ENCODE peak calls at places on chromosomes 12 and 14, in four cellular contexts. T is WTC11, G is K562, O is HepG2. V is an unnamed sample.

GRCh38 chr12:114746297-114747074 is 62.5 kb upstream of the TBX3 start:
- DNase-seq in G (no peak), O (no peak), T (no peak), V (no peak)

GRCh38 chr12:87827638-87828264 is 201.4 kb downstream of the C12orf50 start:
- DNase-seq in O (no peak), T (no peak), G (no peak), V (no peak)

GRCh38 chr12:97142737-97143450 is 235.8 kb downstream of the NEDD1 start:
- DNase-seq in T (no peak), O (no peak), G (no peak), V (no peak)

GRCh38 chr12:117857632-117858274 is 111.0 kb downstream of the KSR2 start:
- DNase-seq in G (peak; percentile 76), T (peak; percentile 83), O (peak; percentile 35), V (peak; percentile 69)

GRCh38 chr12:62711626-62712305 is 223.2 kb downstream of the PPM1H start:
- DNase-seq in G (no peak), O (no peak), T (no peak), V (no peak)

GRCh38 chr12:2739832-2740641 is 54.7 kb upstream of the FKBP4 start:
- DNase-seq in T (no peak), O (peak; percentile 32), G (no peak), V (no peak)

GRCh38 chr12:24600996-24601395 is 347.9 kb downstream of the BCAT1 start:
- DNase-seq in G (no peak), T (no peak), O (no peak), V (no peak)

GRCh38 chr14:92528486-92529100 is 15.0 kb downstream of the RIN3 start:
- DNase-seq in G (no peak), T (no peak), O (no peak), V (no peak)

GRCh38 chr12:84596276-84596675 is 316.3 kb downstream of the SLC6A15 start:
- DNase-seq in G (no peak), T (no peak), O (no peak), V (no peak)

GRCh38 chr12:118360785-118361404 is 11.8 kb downstream of the TAOK3 start:
- DNase-seq in T (no peak), O (no peak), G (peak; percentile 23), V (no peak)

GRCh38 chr12:82383930-82384513 is 25.7 kb downstream of the METTL25 start:
- DNase-seq in T (no peak), O (no peak), G (no peak), V (peak; percentile 12)

GRCh38 chr14:67999290-67999689 is 179.7 kb downstream of the RAD51B start:
- DNase-seq in G (no peak), O (no peak), T (no peak), V (no peak)

GRCh38 chr14:96554315-96554910 is 52.2 kb downstream of the PAPOLA start:
- DNase-seq in O (no peak), T (no peak), G (no peak), V (no peak)

GRCh38 chr12:52037248-52037861 is 13.9 kb upstream of the NR4A1 start:
- DNase-seq in G (peak; percentile 58), O (no peak), T (peak; percentile 74), V (peak; percentile 52)

GRCh38 chr12:108547633-108548172 is 13.3 kb downstream of the SART3 start:
- DNase-seq in T (no peak), G (no peak), O (no peak), V (no peak)

GRCh38 chr14:104882991-104883660 is 18.1 kb downstream of the CEP170B start:
- DNase-seq in T (no peak), O (no peak), G (no peak), V (no peak)

GRCh38 chr14:104885031-104885972 is 20.2 kb downstream of the CEP170B start:
- DNase-seq in T (no peak), O (no peak), G (no peak), V (no peak)

GRCh38 chr14:104885973-104886689 is 21.1 kb downstream of the CEP170B start:
- DNase-seq in T (no peak), O (no peak), G (no peak), V (no peak)

GRCh38 chr14:104882325-104882973 is 17.4 kb downstream of the CEP170B start:
- DNase-seq in O (no peak), T (peak; percentile 79), G (peak; percentile 79), V (no peak)

GRCh38 chr14:104883681-104884361 is 18.8 kb downstream of the CEP170B start:
- DNase-seq in T (no peak), O (no peak), G (no peak), V (no peak)
- TF ChIP-seq ELF4 in T (no peak), O (no peak), G (no peak), V (no peak)

DNA sequence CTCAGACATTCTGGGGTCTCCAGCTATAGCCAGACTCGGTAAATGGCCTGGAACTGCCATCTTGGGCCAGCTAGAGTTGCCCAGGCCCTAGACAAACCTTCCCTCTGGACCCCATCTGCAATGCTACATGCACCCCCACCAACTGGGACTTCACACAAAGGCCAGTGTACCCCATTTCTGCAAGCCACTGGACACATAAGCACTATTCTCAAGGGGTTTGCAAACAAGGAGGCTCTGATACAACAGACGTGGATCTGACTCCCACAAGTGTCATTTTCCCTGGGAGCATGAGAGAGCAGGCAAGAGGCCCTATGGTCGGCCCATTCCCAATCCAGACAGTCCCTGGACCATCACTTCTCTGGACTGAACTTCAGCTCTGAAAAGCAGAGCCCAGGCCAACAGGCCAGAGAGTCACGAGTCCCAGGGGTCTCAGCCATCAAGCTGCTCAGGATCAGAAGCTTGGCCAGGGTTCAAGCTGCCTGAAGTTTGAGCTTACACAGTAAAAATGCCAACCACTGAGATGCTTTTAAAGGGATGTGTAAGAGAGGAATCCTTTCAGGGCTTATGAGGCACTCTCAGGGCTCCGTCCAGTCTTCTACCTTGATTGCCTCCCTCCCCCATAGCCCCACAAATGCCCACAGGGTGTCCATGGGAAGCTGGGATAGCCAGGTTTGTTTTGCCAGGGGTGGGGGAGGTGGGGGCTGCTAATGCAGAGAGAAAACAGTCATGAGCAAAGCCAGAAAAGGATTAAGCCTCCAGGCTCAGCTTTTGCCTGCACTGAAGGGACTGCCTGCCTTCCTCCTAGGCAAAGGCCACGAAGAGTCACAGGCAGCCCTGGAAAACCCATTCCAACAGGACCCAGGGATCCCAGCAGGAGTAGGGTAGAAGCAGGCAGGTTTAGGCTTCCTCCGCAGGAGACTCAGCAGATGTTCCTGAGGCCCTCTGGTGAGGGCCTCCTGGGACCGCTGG is 31.7 kb upstream of the PNMA1 start:
- DNase-seq in G (no peak), O (no peak), T (no peak), V (no peak)
- TF ChIP-seq ELF4 in G (no peak), O (no peak), T (no peak), V (no peak)

GRCh38 chr14:72777636-72778035 is 116.3 kb downstream of the DPF3 start:
- DNase-seq in O (no peak), G (no peak), T (no peak), V (no peak)

GRCh38 chr14:72775923-72776554 is 117.9 kb downstream of the DPF3 start:
- DNase-seq in T (no peak), O (no peak), G (no peak), V (no peak)

GRCh38 chr14:72774894-72775620 is 118.8 kb downstream of the DPF3 start:
- DNase-seq in T (no peak), G (no peak), O (no peak), V (no peak)

GRCh38 chr14:72774141-72774540 is 119.8 kb downstream of the DPF3 start:
- DNase-seq in T (no peak), O (no peak), G (no peak), V (no peak)

GRCh38 chr14:72776701-72777255 is 117.1 kb downstream of the DPF3 start:
- DNase-seq in T (no peak), O (peak; percentile 91), G (no peak), V (no peak)
- TF ChIP-seq ELF4 in T (no peak), O (no peak), G (no peak), V (no peak)

DNA sequence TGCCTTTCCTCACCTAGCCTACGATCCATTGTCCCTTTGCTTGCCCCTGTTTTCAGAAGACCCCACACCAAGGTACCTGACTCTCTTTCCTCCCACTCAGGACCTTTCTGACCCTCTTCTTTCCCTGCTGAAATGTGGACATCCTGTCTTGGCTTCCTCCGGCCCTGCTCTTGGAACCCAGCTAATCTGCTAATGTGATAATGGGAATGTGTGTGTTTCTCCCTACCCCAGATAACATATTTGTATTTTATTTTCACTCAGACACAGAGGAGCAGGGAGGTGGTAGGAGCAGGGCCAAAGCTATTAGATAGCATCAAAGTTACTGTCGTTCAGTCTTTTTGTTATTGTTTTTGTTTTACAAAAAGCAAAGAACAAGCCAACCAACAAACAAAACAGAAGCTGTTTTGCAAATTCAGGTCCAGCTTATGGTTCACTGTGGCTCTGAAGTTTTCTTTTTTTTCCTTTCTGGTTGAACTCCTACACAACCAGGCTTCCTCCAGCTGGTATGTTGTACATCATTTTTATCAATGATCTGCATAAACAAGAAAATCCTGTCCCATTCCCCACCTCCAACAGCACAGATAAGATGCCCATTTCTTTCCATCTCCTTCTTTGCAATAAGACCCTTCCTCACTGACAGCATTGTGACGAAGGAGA is 137.3 kb downstream of the C12orf75 start:
- DNase-seq in O (no peak), T (no peak), G (no peak), V (no peak)
- TF ChIP-seq ELF4 in O (no peak), T (no peak), G (no peak), V (no peak)

DNA sequence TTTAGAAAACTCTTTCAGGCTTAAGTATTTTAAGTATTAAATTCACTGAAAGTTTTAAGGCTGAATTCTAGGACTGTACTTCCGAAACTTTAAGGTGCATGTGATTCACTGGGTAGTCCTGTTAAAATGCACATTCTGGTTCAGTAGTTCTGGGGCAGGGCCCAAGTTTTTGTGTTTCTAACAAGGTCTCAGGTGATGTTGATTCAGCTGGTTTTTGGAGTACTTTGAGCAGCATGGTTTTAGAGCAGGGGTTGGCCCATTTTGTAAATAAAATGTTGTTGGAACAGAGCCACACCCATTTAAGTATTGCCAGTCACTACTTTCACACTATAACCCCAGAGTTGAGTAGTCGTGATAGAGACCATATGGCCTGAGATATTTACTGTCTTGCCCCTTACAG is 111.3 kb downstream of the SYNE2 start:
- DNase-seq in G (no peak), T (no peak), O (no peak), V (no peak)
- TF ChIP-seq ELF4 in G (no peak), T (no peak), O (no peak), V (no peak)

GRCh38 chr12:34396861-34397590 is 374.7 kb downstream of the ALG10 start:
- DNase-seq in G (peak; percentile 1), T (no peak), O (no peak), V (no peak)
- TF ChIP-seq ELF4 in G (no peak), T (no peak), O (no peak), V (no peak)

GRCh38 chr14:106691601-106692291 is 1165.4 kb downstream of the TMEM121 start:
- DNase-seq in O (peak; percentile 8), G (peak; percentile 20), T (peak; percentile 15), V (peak; percentile 9)
- TF ChIP-seq ELF4 in O (no peak), G (no peak), T (no peak), V (no peak)

DNA sequence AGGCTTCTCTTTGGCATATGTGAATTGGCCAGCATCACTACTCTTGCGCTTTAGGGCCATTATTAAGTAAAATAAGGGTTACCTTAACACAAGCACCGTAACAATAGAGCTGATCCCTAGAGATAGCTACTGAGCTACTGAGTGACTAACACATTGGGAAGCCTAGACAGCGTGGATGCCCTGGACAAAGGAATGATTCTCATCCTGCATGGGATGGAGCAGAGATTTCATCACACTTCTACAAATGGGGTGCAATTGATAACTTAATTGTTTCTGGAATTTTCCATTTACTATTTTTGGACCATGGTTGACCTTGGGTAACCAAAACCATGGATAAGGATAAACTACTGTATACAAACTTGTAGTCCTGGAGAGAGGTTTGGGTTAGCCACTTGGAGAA is 57.1 kb downstream of the FBXO34 start:
- DNase-seq in G (no peak), O (peak; percentile 12), T (no peak), V (no peak)
- TF ChIP-seq ELF4 in G (no peak), O (no peak), T (no peak), V (no peak)

V was measured in HEK293T.